ENCODE peak calls at places on chromosome 11, in four cellular contexts. Y is esophagus squamous epithelium, R is uterus, H is heart right ventricle. C is an unnamed sample. For H3K4me1, the result is how much of the 10 kb centered on the place peaks cover.

GRCh38 chr11:121246769-121247035 is 45.9 kb upstream of the SC5D start:
- DNase-seq in Y (no peak), R (no peak), H (no peak), C (no peak)

GRCh38 chr11:36346562-36347383 is 50.7 kb downstream of the PRR5L start:
- DNase-seq in Y (no peak), R (no peak), H (no peak), C (no peak)

GRCh38 chr11:28838741-28839140 is 730.6 kb downstream of the METTL15 start:
- DNase-seq in Y (no peak), R (no peak), H (no peak), C (no peak)

GRCh38 chr11:121539000-121539399 is 86.2 kb upstream of the SORL1-AS1 start:
- DNase-seq in Y (no peak), R (no peak), H (no peak), C (no peak)

GRCh38 chr11:2531277-2531986 is 86.6 kb downstream of the KCNQ1 start:
- DNase-seq in Y (no peak), R (peak), H (peak), C (no peak)

GRCh38 chr11:61349189-61349751 is 12.4 kb downstream of the CYB561A3 start:
- DNase-seq in Y (no peak), R (no peak), H (no peak), C (no peak)

GRCh38 chr11:105466582-105467228 is 143.2 kb upstream of the GRIA4 start:
- DNase-seq in Y (no peak), R (no peak), H (no peak), C (no peak)

GRCh38 chr11:46611526-46612304 is 5.3 kb downstream of the HARBI1 start:
- DNase-seq in Y (no peak), R (no peak), H (no peak), C (no peak)

GRCh38 chr11:82776377-82776776 is 42.7 kb upstream of the FAM181B start:
- DNase-seq in Y (no peak), R (no peak), H (no peak), C (no peak)

GRCh38 chr11:93570759-93571413 is 27.7 kb upstream of the SMCO4 start:
- DNase-seq in Y (no peak), R (peak), H (no peak), C (no peak)

GRCh38 chr11:61425367-61426131 is 4.2 kb downstream of the CPSF7 start:
- DNase-seq in Y (no peak), R (no peak), H (no peak), C (no peak)

GRCh38 chr11:119532551-119532950 is 109.6 kb upstream of the THY1 start:
- DNase-seq in Y (no peak), R (no peak), H (no peak), C (no peak)

GRCh38 chr11:109619498-109619897 is 197.5 kb downstream of the C11orf87 start:
- DNase-seq in Y (no peak), R (no peak), H (no peak), C (no peak)

GRCh38 chr11:1074244-1075221 is at the start of gene MUC2:
- DNase-seq in Y (no peak), R (peak), H (peak), C (no peak)

GRCh38 chr11:107999759-108000455 is 8.8 kb upstream of the CUL5 start:
- DNase-seq in Y (no peak), R (no peak), H (no peak), C (no peak)

GRCh38 chr11:22832315-22833041 is 2.9 kb upstream of the SVIP start:
- DNase-seq in Y (no peak), R (no peak), H (no peak), C (no peak)

GRCh38 chr11:34055218-34056000 is 3.9 kb downstream of the CAPRIN1 start:
- DNase-seq in Y (no peak), R (no peak), H (no peak), C (no peak)

GRCh38 chr11:36818410-36818809 is 220.4 kb upstream of the RAG2 start:
- DNase-seq in Y (no peak), R (no peak), H (no peak), C (no peak)

GRCh38 chr11:124762077-124762623 is at the start of gene ESAM:
- DNase-seq in Y (no peak), R (no peak), H (peak), C (no peak)

GRCh38 chr11:33706961-33707360 is 6.3 kb upstream of the C11orf91 start:
- DNase-seq in Y (no peak), R (no peak), H (no peak), C (no peak)

GRCh38 chr11:66218026-66218425 is 50.4 kb upstream of the RAB1B start:
- DNase-seq in Y (no peak), R (no peak), H (no peak), C (peak)

GRCh38 chr11:62832346-62833234 is at the start of gene TEX54:
- DNase-seq in Y (no peak), R (peak), H (no peak), C (peak)

GRCh38 chr11:75320643-75321042 is 30.8 kb downstream of the ARRB1 start:
- DNase-seq in Y (no peak), R (no peak), H (no peak), C (no peak)

GRCh38 chr11:75365711-75366181 is 14.3 kb upstream of the ARRB1 start:
- DNase-seq in Y (no peak), R (no peak), H (no peak), C (no peak)

GRCh38 chr11:71285111-71285510 is 32.7 kb upstream of the SHANK2 start:
- DNase-seq in Y (no peak), R (no peak), H (no peak), C (peak)

DNA sequence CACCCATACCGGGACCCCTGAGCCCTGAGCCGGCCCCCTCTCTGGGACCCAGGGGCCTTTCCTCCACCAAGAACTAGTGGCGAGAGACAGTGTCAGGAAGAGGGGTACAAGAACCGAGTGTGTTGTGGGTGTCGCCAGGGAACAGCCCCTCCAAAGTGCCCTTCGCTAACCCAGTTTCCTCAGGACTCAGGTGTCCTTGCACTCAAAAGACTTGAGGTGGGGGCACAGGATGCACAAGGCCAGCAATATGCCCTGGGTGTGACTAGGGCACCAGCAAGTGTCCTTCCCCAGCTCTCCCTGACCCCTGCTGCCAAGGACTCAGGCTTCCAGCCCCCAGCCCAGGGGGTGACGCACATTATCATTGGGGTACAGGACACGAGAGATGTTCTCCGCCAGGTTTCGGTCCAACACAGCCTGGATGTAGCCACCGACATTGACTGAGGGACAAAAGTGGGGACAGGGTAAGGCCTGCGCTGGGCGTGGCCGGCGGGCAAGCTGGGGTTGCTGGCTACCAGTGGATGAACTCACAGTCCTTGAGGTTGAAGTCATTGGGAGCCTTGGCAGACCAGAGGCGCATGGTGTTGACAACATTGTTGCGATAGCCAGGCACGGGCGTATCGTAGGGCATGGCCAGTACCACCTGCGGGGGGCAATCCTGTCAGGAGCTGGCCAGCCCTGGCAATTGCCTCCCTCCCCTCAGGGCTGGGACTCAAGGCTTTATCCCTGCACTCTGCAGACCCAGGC is 4.7 kb downstream of the PYGM start:
- DNase-seq in Y (no peak), R (no peak), H (no peak), C (no peak)
- H3K4me1 ChIP-seq in Y (under half), R (under half), H (under half), C (under half)

GRCh38 chr11:102448869-102449224 is 3.7 kb downstream of the TMEM123 start:
- DNase-seq in Y (no peak), R (no peak), H (no peak), C (no peak)
- H3K4me3 ChIP-seq in Y (no peak), R (no peak), H (no peak), C (no peak)

GRCh38 chr11:114031599-114032320 is 27.8 kb upstream of the ZBTB16 start:
- DNase-seq in Y (no peak), R (no peak), H (no peak), C (no peak)

GRCh38 chr11:114025329-114025907 is 34.1 kb upstream of the ZBTB16 start:
- DNase-seq in Y (no peak), R (no peak), H (no peak), C (peak)

GRCh38 chr11:114027941-114028340 is 31.6 kb upstream of the ZBTB16 start:
- DNase-seq in Y (no peak), R (no peak), H (no peak), C (no peak)

GRCh38 chr11:114027396-114027795 is 32.1 kb upstream of the ZBTB16 start:
- DNase-seq in Y (no peak), R (no peak), H (no peak), C (no peak)

GRCh38 chr11:114026355-114026754 is 33.2 kb upstream of the ZBTB16 start:
- DNase-seq in Y (no peak), R (no peak), H (no peak), C (no peak)
- TF ChIP-seq CTCF in Y (no peak), R (no peak), H (no peak), C (no peak)

GRCh38 chr11:11572386-11572785 is 49.4 kb downstream of the GALNT18 start:
- DNase-seq in Y (no peak), R (no peak), H (no peak), C (no peak)
- H3K4me1 ChIP-seq in Y (under half), R (under half), H (under half), C (under half)

DNA sequence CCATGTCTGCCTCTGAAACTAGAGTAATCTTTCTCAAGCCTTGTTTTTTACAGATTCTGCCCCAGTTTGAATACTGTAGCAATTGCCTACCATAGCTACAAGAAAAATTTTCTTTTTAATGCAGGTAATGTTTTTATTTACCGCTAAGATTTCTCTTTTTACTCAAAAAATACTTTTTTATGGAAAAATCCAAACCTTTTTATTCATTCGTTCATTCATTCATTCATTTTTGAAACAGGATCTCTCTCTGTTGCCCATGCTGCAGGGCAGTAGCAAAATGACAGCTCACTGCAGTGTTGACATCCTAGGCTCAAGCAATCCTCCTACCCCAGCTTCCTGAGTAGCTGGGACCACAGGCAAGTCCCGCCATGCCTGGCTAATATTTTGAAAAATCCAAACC is 2.7 kb upstream of the CPT1A start:
- DNase-seq in Y (no peak), R (no peak), H (no peak), C (no peak)
- H3K4me3 ChIP-seq in Y (peak), R (no peak), H (peak), C (peak)

DNA sequence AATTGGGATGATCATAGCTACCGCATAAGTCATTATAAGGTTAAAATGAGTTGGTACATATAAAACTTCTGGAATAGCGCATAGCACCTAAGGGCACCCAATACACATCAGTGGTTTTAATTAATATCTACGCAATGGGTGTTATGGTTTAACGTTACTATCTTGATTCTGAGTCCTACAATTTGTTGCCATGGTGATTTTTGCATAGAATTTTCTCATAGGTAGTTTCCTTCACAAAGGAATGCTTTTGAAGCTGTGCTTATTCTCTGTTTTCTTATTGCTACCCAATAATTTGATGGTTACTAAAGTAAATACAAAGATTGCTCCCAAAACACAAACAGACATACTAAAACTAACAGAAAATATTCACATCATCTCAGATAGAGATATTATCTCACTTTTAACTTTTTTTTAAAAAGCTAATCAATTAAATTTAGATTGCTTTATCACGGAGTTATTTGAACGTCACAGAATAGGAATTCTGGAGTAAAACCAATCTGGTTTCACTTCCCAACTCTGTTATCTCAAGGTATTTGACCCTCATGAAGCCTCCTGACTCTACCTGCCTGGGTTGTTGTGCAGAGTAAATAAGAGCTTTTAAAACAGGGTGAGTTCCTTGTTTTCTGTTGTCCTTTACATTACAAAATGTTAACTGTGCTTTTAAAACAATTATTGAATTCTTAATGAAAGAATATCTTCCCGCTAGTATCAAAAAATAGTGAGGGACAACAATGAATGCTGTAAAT is 635.5 kb upstream of the CCDC90B start:
- DNase-seq in Y (no peak), R (no peak), H (no peak), C (no peak)
- TF ChIP-seq CTCF in Y (no peak), R (no peak), H (no peak), C (no peak)